ENCODE peak calls at places on chromosomes 16 and 17, in five cellular contexts. V, X, K, F and A are unnamed samples.
A peak's percentile ranks its signal among the peaks of the same experiment; 100 is the strongest.

GRCh38 chr17:47844230-47844629 is 3.2 kb upstream of the SCRN2 start:
- DNase-seq in K (no peak), X (no peak), V (no peak), F (no peak), A (no peak)

GRCh38 chr16:49811630-49812334 is 44.1 kb downstream of the ZNF423 start:
- DNase-seq in K (no peak), X (no peak), V (peak; percentile 76), F (no peak), A (no peak)

GRCh38 chr17:77318491-77319210 is 177.9 kb downstream of the SEC14L1 start:
- DNase-seq in X (no peak), F (peak; percentile 71), K (peak; percentile 81), V (no peak), A (no peak)

GRCh38 chr17:41490620-41491019 is 910 bp upstream of the KRT36 start:
- DNase-seq in V (no peak), X (no peak), K (no peak), F (no peak), A (no peak)

GRCh38 chr16:22369221-22369811 is 5.1 kb downstream of the CDR2 start:
- DNase-seq in X (no peak), F (no peak), K (no peak), V (no peak), A (no peak)

GRCh38 chr17:74283371-74283673 is 9.3 kb downstream of the DNAI2 start:
- DNase-seq in F (no peak), X (no peak), K (no peak), V (no peak), A (no peak)

GRCh38 chr17:81890447-81891302 is 711 bp downstream of the ALYREF start:
- DNase-seq in F (no peak), X (no peak), K (no peak), V (no peak), A (no peak)

GRCh38 chr16:87684106-87684677 is 81.6 kb downstream of the KLHDC4 start:
- DNase-seq in K (no peak), V (no peak), F (no peak), X (no peak), A (no peak)

GRCh38 chr17:40203131-40203530 is 16.0 kb upstream of the WIPF2 start:
- DNase-seq in F (no peak), K (no peak), X (no peak), V (no peak), A (no peak)

GRCh38 chr17:64503341-64503740 is 2.7 kb downstream of the DDX5 start:
- DNase-seq in K (no peak), X (no peak), V (no peak), F (no peak), A (no peak)
- H3K4me3 ChIP-seq in K (peak overlapping the region; percentile 90), X (no peak overlapping the region), V (peak overlapping the region; percentile 86), F (peak overlapping the region; percentile 81), A (peak overlapping the region; percentile 97)

GRCh38 chr17:9467518-9467917 is 108.1 kb downstream of the STX8 start:
- DNase-seq in F (no peak), X (no peak), V (no peak), K (no peak), A (no peak)
- TF ChIP-seq CTCF in F (no peak), X (no peak), V (no peak), K (no peak), A (no peak)

GRCh38 chr16:85753976-85754375 is 3.1 kb upstream of the C16orf74 start:
- DNase-seq in V (peak; percentile 76), K (no peak), X (no peak), F (no peak), A (no peak)
- H3K4me3 ChIP-seq in V (no peak overlapping the region), K (no peak overlapping the region), X (no peak overlapping the region), F (no peak overlapping the region), A (no peak overlapping the region)

DNA sequence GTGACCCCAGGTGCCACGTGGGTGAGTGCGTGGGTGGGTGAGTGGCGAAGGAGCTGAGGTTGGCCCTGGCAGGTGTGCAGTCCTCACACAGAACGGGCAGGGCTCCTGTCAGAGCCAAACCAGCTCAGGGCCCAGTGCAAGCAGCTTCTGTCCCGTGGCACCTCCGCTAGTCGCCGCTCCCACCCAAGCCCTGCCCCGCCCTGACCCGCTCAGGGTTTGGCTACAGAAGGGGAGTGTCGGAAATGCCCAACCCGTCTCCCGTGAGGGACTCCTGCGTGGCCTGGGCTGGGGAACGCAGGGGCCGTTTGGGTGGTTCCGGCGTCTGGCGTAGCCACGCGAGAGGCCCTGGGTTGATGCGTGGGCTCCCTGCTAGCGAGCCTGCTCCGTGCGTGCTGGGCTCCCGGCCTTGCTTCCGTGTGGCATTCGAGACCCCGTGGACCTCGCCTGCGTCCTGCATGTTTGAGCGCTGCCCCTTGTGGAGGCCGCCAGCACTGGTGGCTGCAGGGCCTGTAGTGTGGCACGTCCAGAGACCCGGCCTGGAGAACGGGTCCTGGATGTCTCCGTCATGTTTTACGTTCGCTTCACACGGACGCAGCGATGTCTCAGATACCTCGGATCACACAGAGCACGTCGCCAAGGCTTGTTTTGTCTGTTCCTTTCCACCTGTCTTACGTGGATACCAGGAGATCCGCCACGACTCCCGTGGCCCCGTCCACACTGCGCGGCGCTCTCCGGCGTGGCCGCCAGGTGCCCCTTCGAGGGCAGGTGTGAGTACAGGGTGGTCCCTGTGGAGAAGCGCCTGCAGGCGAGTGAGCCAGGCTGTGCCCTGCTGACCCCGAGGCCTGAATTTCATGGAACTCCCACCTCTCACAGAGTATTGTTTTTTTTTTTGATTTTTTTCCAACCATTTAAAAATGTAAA is 10.2 kb downstream of the CAPN15 start:
- DNase-seq in X (no peak), K (no peak), F (no peak), V (no peak), A (no peak)
- TF ChIP-seq CTCF in X (no peak), K (no peak), F (no peak), V (no peak), A (no peak)

GRCh38 chr17:37741334-37742113 is 3.3 kb downstream of the HNF1B start:
- DNase-seq in K (no peak), X (no peak), F (no peak), V (peak; percentile 28), A (no peak)
- H3K4me3 ChIP-seq in K (peak overlapping the region; percentile 52), X (peak overlapping the region; percentile 60), F (peak overlapping the region; percentile 53), V (peak overlapping the region; percentile 56), A (no peak overlapping the region)

GRCh38 chr16:15648135-15648730 is 1.8 kb upstream of the NDE1 start:
- DNase-seq in F (no peak), X (no peak), K (peak; percentile 9), V (no peak), A (no peak)

GRCh38 chr16:15649727-15650018 is 372 bp upstream of the NDE1 start:
- DNase-seq in X (no peak), V (no peak), F (no peak), K (no peak), A (no peak)

GRCh38 chr16:15652293-15653001 is 2.4 kb downstream of the NDE1 start:
- DNase-seq in V (no peak), K (peak; percentile 45), F (no peak), X (no peak), A (no peak)

GRCh38 chr16:15650019-15650697 is at the start of gene NDE1:
- DNase-seq in X (peak; percentile 94), F (peak; percentile 96), V (peak; percentile 86), K (peak; percentile 94), A (peak; percentile 42)

DNA sequence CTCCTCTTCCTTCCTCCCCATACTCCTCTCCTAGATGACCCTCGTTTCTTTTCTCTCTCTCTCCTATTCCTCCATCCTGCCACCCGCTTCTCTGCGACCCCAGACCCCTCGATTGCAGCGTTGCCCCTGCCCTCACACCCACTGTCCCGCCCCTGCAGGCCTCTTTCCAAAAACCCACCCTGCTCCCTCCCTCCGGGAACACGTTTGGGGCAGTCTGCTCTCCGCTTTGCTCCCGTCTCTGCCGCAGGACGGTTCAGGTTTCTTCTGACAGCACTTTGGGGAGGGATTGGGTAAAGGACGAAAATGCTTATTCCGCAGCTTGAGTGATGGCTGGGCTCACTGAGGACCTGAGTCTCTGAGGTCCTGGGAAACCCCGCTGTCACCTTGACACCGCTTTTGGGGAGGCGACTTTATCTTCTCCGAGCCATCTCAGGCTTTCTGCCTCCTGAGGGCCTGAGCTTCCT is 685 bp downstream of the NDE1 start:
- DNase-seq in V (peak; percentile 11), F (no peak), K (peak; percentile 52), X (peak; percentile 57), A (no peak)
- TF ChIP-seq CTCF in V (no peak), F (no peak), K (no peak), X (no peak), A (no peak)

GRCh38 chr17:32976605-32977004 is 15.0 kb upstream of the SPACA3 start:
- DNase-seq in K (no peak), V (peak; percentile 63), X (no peak), F (no peak), A (no peak)
- H3K4me3 ChIP-seq in K (no peak overlapping the region), V (no peak overlapping the region), X (no peak overlapping the region), F (no peak overlapping the region), A (no peak overlapping the region)

GRCh38 chr16:53112015-53112414 is 57.2 kb downstream of the CHD9 start:
- DNase-seq in F (no peak), K (no peak), V (no peak), X (no peak), A (no peak)
- TF ChIP-seq CTCF in F (no peak), K (no peak), V (no peak), X (no peak), A (no peak)